ENCODE peak calls at places on chromosomes 6 and 20, in seven cellular contexts. One of them, this sample, is unnamed.

GRCh38 chr20:38165089-38165965 is at the start of gene TGM2:
- DNase-seq in bronchial epithelial cell: peak
- DNase-seq in cerebellar cortex: peak
- DNase-seq in dorsolateral prefrontal cortex: no peak
- DNase-seq in EH: peak
- DNase-seq in central memory CD4-positive, alpha-beta T cell: peak
- DNase-seq in LoVo: peak
- DNase-seq in this sample: peak

GRCh38 chr20:45036044-45036755 is 64.7 kb downstream of the KCNS1 start:
- DNase-seq in bronchial epithelial cell: peak
- DNase-seq in central memory CD4-positive, alpha-beta T cell: no peak
- DNase-seq in LoVo: peak
- DNase-seq in dorsolateral prefrontal cortex: no peak
- DNase-seq in cerebellar cortex: no peak
- DNase-seq in EH: peak
- DNase-seq in this sample: no peak

GRCh38 chr20:53080969-53081871 is 109.1 kb downstream of the TSHZ2 start:
- DNase-seq in central memory CD4-positive, alpha-beta T cell: no peak
- DNase-seq in bronchial epithelial cell: peak
- DNase-seq in LoVo: peak
- DNase-seq in EH: no peak
- DNase-seq in dorsolateral prefrontal cortex: no peak
- DNase-seq in cerebellar cortex: no peak
- DNase-seq in this sample: peak

GRCh38 chr6:24864345-24864744 is 65.6 kb upstream of the ARMH2 start:
- DNase-seq in central memory CD4-positive, alpha-beta T cell: no peak
- DNase-seq in cerebellar cortex: no peak
- DNase-seq in LoVo: no peak
- DNase-seq in EH: peak
- DNase-seq in bronchial epithelial cell: no peak
- DNase-seq in dorsolateral prefrontal cortex: no peak
- DNase-seq in this sample: no peak

GRCh38 chr6:27091661-27092315 is 155.7 kb upstream of the PRSS16 start:
- DNase-seq in bronchial epithelial cell: peak
- DNase-seq in central memory CD4-positive, alpha-beta T cell: no peak
- DNase-seq in EH: peak
- DNase-seq in cerebellar cortex: peak
- DNase-seq in dorsolateral prefrontal cortex: no peak
- DNase-seq in LoVo: peak
- DNase-seq in this sample: no peak

GRCh38 chr20:48885237-48885636 is 36.3 kb upstream of the ARFGEF2 start:
- DNase-seq in cerebellar cortex: no peak
- DNase-seq in bronchial epithelial cell: no peak
- DNase-seq in EH: no peak
- DNase-seq in central memory CD4-positive, alpha-beta T cell: no peak
- DNase-seq in dorsolateral prefrontal cortex: no peak
- DNase-seq in LoVo: no peak
- DNase-seq in this sample: no peak

GRCh38 chr6:32086661-32087573 is 22.2 kb downstream of the TNXB start:
- DNase-seq in cerebellar cortex: no peak
- DNase-seq in EH: peak
- DNase-seq in central memory CD4-positive, alpha-beta T cell: no peak
- DNase-seq in bronchial epithelial cell: no peak
- DNase-seq in dorsolateral prefrontal cortex: no peak
- DNase-seq in LoVo: no peak
- DNase-seq in this sample: peak

GRCh38 chr6:161349886-161350285 is 76.0 kb upstream of the AGPAT4 start:
- DNase-seq in central memory CD4-positive, alpha-beta T cell: no peak
- DNase-seq in cerebellar cortex: no peak
- DNase-seq in EH: no peak
- DNase-seq in bronchial epithelial cell: no peak
- DNase-seq in LoVo: no peak
- DNase-seq in dorsolateral prefrontal cortex: no peak
- DNase-seq in this sample: no peak

GRCh38 chr20:32150291-32150848 is 40.9 kb downstream of the TM9SF4 start:
- DNase-seq in central memory CD4-positive, alpha-beta T cell: no peak
- DNase-seq in EH: no peak
- DNase-seq in cerebellar cortex: no peak
- DNase-seq in dorsolateral prefrontal cortex: no peak
- DNase-seq in LoVo: no peak
- DNase-seq in bronchial epithelial cell: no peak
- DNase-seq in this sample: no peak

GRCh38 chr20:59606566-59606965 is 2.2 kb downstream of the PHACTR3 start:
- DNase-seq in LoVo: no peak
- DNase-seq in central memory CD4-positive, alpha-beta T cell: no peak
- DNase-seq in bronchial epithelial cell: no peak
- DNase-seq in dorsolateral prefrontal cortex: no peak
- DNase-seq in EH: no peak
- DNase-seq in cerebellar cortex: no peak
- DNase-seq in this sample: no peak

This sample was measured in stomach.